ENCODE peak calls at places on chromosomes 12 and 14, in seven cellular contexts. U is breast epithelium, B is pancreas, E is GM06990, Y is mesothelial cell of epicardium, Z is psoas muscle, M is sigmoid colon. S is an unnamed sample.
A peak's percentile ranks its signal among the peaks of the same experiment; 100 is the strongest.

GRCh38 chr14:23172096-23172495 is 11.4 kb downstream of the SLC7A8 start:
- DNase-seq in B (no peak), Z (no peak), U (peak; percentile 72), E (no peak), Y (no peak), M (no peak), S (no peak)

GRCh38 chr12:51187370-51187987 is 14.5 kb upstream of the TFCP2 start:
- DNase-seq in Z (no peak), M (peak; percentile 32), E (no peak), Y (no peak), U (no peak), B (no peak), S (no peak)

GRCh38 chr12:121392325-121392716 is 7.6 kb upstream of the RNF34 start:
- DNase-seq in E (no peak), U (no peak), Y (no peak), Z (no peak), B (no peak), M (no peak), S (no peak)

GRCh38 chr14:72916174-72916573 is 10.1 kb upstream of the DCAF4 start:
- DNase-seq in M (no peak), U (no peak), B (no peak), Z (no peak), Y (no peak), E (no peak), S (no peak)

GRCh38 chr14:103763730-103764488 is 48.3 kb downstream of the ZFYVE21 start:
- DNase-seq in E (peak; percentile 49), M (no peak), B (no peak), Y (no peak), Z (no peak), U (no peak), S (no peak)

GRCh38 chr12:55818886-55819285 is 1.0 kb downstream of the ORMDL2 start:
- DNase-seq in M (no peak), Y (no peak), B (no peak), Z (no peak), E (no peak), U (no peak), S (no peak)

GRCh38 chr14:75301666-75302325 is 23.2 kb downstream of the FOS start:
- DNase-seq in U (no peak), M (peak; percentile 77), Z (peak; percentile 61), E (peak; percentile 25), Y (no peak), B (peak; percentile 43), S (no peak)

GRCh38 chr14:104137297-104138097 is 890 bp upstream of the KIF26A start:
- DNase-seq in Z (peak; percentile 75), E (peak; percentile 66), Y (peak; percentile 62), M (no peak), U (peak; percentile 24), B (peak; percentile 52), S (peak; percentile 33)

GRCh38 chr14:59274991-59275391 is 86.5 kb downstream of the DAAM1 start:
- DNase-seq in U (no peak), Z (no peak), M (no peak), E (peak; percentile 37), B (no peak), Y (no peak), S (peak; percentile 47)

GRCh38 chr14:57869530-57870088 is 3.7 kb upstream of the SLC35F4 start:
- DNase-seq in Z (no peak), M (no peak), B (no peak), E (no peak), Y (no peak), U (no peak), S (no peak)

GRCh38 chr14:24011051-24011450 is 22.3 kb downstream of the DHRS4L2 start:
- DNase-seq in B (no peak), Z (no peak), M (no peak), E (no peak), U (no peak), Y (no peak), S (no peak)

GRCh38 chr14:20681348-20682126 is 2.8 kb upstream of the RNASE4 start:
- DNase-seq in E (peak; percentile 79), Y (peak; percentile 46), Z (peak; percentile 84), M (peak; percentile 93), U (peak; percentile 91), B (peak; percentile 77), S (peak; percentile 52)

GRCh38 chr14:99441157-99441870 is 39.3 kb downstream of the SETD3 start:
- DNase-seq in Y (no peak), U (no peak), M (no peak), Z (no peak), E (no peak), B (no peak), S (no peak)

GRCh38 chr12:33628087-33628486 is 188.5 kb upstream of the SYT10 start:
- DNase-seq in U (no peak), Z (no peak), M (no peak), Y (no peak), E (no peak), B (no peak), S (no peak)

GRCh38 chr12:82510386-82510785 is 152.1 kb downstream of the METTL25 start:
- DNase-seq in U (no peak), Z (no peak), E (no peak), Y (no peak), M (no peak), B (no peak), S (no peak)

GRCh38 chr12:105670664-105671063 is 340.2 kb downstream of the C12orf75 start:
- DNase-seq in Y (no peak), E (no peak), U (no peak), Z (no peak), M (no peak), B (no peak), S (no peak)

GRCh38 chr12:46233985-46234384 is 34.9 kb downstream of the SLC38A1 start:
- DNase-seq in M (no peak), U (no peak), E (no peak), Y (no peak), Z (no peak), B (no peak), S (no peak)

GRCh38 chr12:113440947-113441782 is 19.0 kb downstream of the SDSL start:
- DNase-seq in U (no peak), B (peak; percentile 61), Z (no peak), M (no peak), Y (no peak), E (no peak), S (no peak)

GRCh38 chr14:97713023-97713422 is 915.8 kb downstream of the VRK1 start:
- DNase-seq in Z (no peak), U (no peak), Y (no peak), M (no peak), E (no peak), B (no peak), S (no peak)

DNA sequence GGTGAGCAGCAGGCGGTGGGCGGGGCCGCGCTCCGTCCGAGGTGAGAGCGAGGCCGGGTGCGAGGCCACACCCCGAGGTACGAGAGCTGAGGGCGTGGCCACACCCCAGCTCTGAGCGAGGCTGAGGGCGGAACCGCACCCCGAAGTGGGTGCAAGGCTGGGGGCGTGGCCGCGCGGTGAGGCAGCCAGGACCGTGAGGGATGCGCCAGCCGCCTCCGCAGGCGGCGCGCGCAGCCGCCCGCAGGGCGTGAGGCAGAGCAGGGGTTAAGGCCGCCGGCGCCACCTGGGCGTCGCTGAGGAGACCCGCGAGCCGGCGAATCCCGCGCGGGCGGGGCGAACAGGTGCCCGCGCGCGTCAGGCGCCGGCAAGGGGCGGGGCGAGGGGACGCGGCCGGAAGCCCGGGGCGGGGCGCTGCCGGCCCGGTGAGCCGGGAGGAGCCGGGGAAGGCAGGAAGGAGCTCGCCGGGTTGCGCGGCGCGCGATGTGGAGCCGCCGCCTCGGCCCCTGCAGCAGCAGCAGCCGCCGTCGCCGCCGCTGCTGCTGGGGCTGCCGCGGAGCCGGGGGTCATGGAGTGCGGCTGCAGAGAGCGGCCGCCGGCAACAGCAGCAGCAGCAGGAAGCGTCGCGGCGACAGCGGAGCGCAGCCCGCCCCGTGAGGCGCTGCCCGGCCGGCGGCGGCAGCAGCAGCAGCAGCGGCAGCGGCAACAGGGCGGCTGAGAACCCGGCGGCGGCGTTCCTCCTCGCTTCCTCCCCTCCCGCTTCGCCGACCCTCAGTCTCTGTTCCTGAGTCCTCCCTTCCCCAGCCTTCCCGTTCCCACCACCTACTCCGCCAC is at the start of gene BICDL1:
- DNase-seq in B (peak; percentile 91), Y (peak; percentile 82), U (peak; percentile 87), M (no peak), Z (peak; percentile 66), E (peak; percentile 99), S (peak; percentile 91)
- TF ChIP-seq CTCF in B (no peak), Y (no peak), U (no peak), M (no peak), Z (no peak), E (no peak), S (no peak)

GRCh38 chr14:51053157-51053556 is 41.7 kb downstream of the TRIM9 start:
- DNase-seq in B (no peak), Y (no peak), E (no peak), Z (no peak), M (no peak), U (no peak), S (no peak)
- TF ChIP-seq CTCF in B (no peak), Y (no peak), E (no peak), Z (no peak), M (no peak), U (no peak), S (no peak)

GRCh38 chr12:29030006-29030405 is 119.1 kb upstream of the FAR2 start:
- DNase-seq in B (no peak), E (no peak), M (no peak), U (no peak), Z (no peak), Y (no peak), S (no peak)

GRCh38 chr12:29026419-29026818 is 122.7 kb upstream of the FAR2 start:
- DNase-seq in Z (no peak), Y (no peak), E (no peak), M (no peak), B (no peak), U (no peak), S (no peak)

GRCh38 chr12:29023436-29024076 is 125.5 kb upstream of the FAR2 start:
- DNase-seq in M (no peak), E (no peak), U (peak; percentile 71), B (no peak), Y (no peak), Z (no peak), S (no peak)

GRCh38 chr12:29025936-29026335 is 123.1 kb upstream of the FAR2 start:
- DNase-seq in E (no peak), U (no peak), M (no peak), Z (no peak), Y (no peak), B (no peak), S (no peak)

GRCh38 chr12:29024117-29024516 is 125.0 kb upstream of the FAR2 start:
- DNase-seq in B (no peak), U (no peak), M (no peak), E (no peak), Z (no peak), Y (no peak), S (no peak)
- TF ChIP-seq CTCF in B (no peak), U (no peak), M (no peak), E (no peak), Z (no peak), Y (peak; percentile 25), S (no peak)

GRCh38 chr12:26212988-26213387 is 17.6 kb downstream of the SSPN start:
- DNase-seq in E (no peak), Z (no peak), Y (no peak), U (no peak), B (no peak), M (no peak), S (no peak)

GRCh38 chr12:26214121-26214520 is 18.7 kb downstream of the SSPN start:
- DNase-seq in Z (no peak), Y (no peak), E (no peak), U (no peak), B (no peak), M (no peak), S (no peak)

DNA sequence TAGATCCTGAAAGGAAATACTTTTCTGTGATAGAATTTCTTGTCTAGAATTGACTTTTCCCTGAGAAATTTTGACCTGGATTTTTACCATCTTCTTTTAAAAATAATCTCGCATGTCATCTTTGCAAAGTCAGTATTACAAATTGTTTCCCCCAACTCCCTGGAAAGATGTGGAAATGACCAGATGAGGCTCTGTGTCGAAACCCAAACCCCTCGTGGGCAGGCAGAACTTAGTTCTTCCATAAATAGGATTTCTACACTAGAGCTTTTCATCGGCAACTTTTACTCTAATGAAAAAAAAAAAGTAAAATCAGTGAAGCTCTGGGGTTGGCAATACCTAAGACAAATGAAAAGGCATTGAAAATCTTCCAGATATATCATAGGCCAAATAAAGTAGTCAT is 17.0 kb downstream of the SSPN start:
- DNase-seq in M (no peak), Y (no peak), E (no peak), Z (peak; percentile 62), B (no peak), U (no peak), S (no peak)
- TF ChIP-seq CTCF in M (no peak), Y (no peak), E (no peak), Z (no peak), B (no peak), U (no peak), S (no peak)

S was measured in dorsolateral prefrontal cortex.